ENCODE peak calls at places on chromosomes 2 and 18, in five cellular contexts. One of them, this sample, is unnamed.

GRCh38 chr18:7902399-7902839 is 335.3 kb downstream of the PTPRM start:
- DNase-seq in adrenal gland: no peak
- DNase-seq in fibroblast of lung: peak
- DNase-seq in effector memory CD4-positive, alpha-beta T cell: no peak
- DNase-seq in gastrocnemius medialis: peak
- DNase-seq in this sample: no peak

GRCh38 chr18:13477147-13477683 is 249.1 kb downstream of the FAM210A start:
- DNase-seq in adrenal gland: no peak
- DNase-seq in effector memory CD4-positive, alpha-beta T cell: no peak
- DNase-seq in gastrocnemius medialis: no peak
- DNase-seq in fibroblast of lung: no peak
- DNase-seq in this sample: no peak

GRCh38 chr2:174768557-174768956 is 4.3 kb upstream of the CHRNA1 start:
- DNase-seq in fibroblast of lung: no peak
- DNase-seq in effector memory CD4-positive, alpha-beta T cell: no peak
- DNase-seq in gastrocnemius medialis: no peak
- DNase-seq in adrenal gland: no peak
- DNase-seq in this sample: no peak

GRCh38 chr2:20216130-20217025 is 8.6 kb downstream of the SDC1 start:
- DNase-seq in effector memory CD4-positive, alpha-beta T cell: no peak
- DNase-seq in fibroblast of lung: no peak
- DNase-seq in gastrocnemius medialis: no peak
- DNase-seq in adrenal gland: no peak
- DNase-seq in this sample: no peak

GRCh38 chr2:9170458-9171130 is 36.0 kb upstream of the ASAP2 start:
- DNase-seq in effector memory CD4-positive, alpha-beta T cell: no peak
- DNase-seq in gastrocnemius medialis: no peak
- DNase-seq in adrenal gland: no peak
- DNase-seq in fibroblast of lung: no peak
- DNase-seq in this sample: no peak

GRCh38 chr2:108621087-108621559 is 86.9 kb downstream of the LIMS1 start:
- DNase-seq in adrenal gland: no peak
- DNase-seq in gastrocnemius medialis: no peak
- DNase-seq in effector memory CD4-positive, alpha-beta T cell: peak
- DNase-seq in fibroblast of lung: no peak
- DNase-seq in this sample: no peak

GRCh38 chr2:12416600-12416999 is 300.1 kb upstream of the TRIB2 start:
- DNase-seq in gastrocnemius medialis: no peak
- DNase-seq in effector memory CD4-positive, alpha-beta T cell: peak
- DNase-seq in fibroblast of lung: peak
- DNase-seq in adrenal gland: peak
- DNase-seq in this sample: peak

GRCh38 chr18:59300676-59301285 is 17.7 kb downstream of the CPLX4 start:
- DNase-seq in gastrocnemius medialis: no peak
- DNase-seq in adrenal gland: no peak
- DNase-seq in fibroblast of lung: no peak
- DNase-seq in effector memory CD4-positive, alpha-beta T cell: no peak
- DNase-seq in this sample: no peak

GRCh38 chr18:27762054-27762453 is 414.9 kb downstream of the CDH2 start:
- DNase-seq in adrenal gland: no peak
- DNase-seq in gastrocnemius medialis: no peak
- DNase-seq in effector memory CD4-positive, alpha-beta T cell: no peak
- DNase-seq in fibroblast of lung: no peak
- DNase-seq in this sample: no peak

GRCh38 chr2:235511187-235511661 is 17.4 kb downstream of the AGAP1 start:
- DNase-seq in adrenal gland: peak
- DNase-seq in fibroblast of lung: peak
- DNase-seq in gastrocnemius medialis: no peak
- DNase-seq in effector memory CD4-positive, alpha-beta T cell: no peak
- DNase-seq in this sample: no peak

GRCh38 chr18:29123706-29124530 is 947.0 kb upstream of the CDH2 start:
- DNase-seq in effector memory CD4-positive, alpha-beta T cell: no peak
- DNase-seq in fibroblast of lung: peak
- DNase-seq in adrenal gland: no peak
- DNase-seq in gastrocnemius medialis: no peak
- DNase-seq in this sample: no peak

GRCh38 chr2:74333175-74333574 is 10.0 kb downstream of the SLC4A5 start:
- DNase-seq in effector memory CD4-positive, alpha-beta T cell: no peak
- DNase-seq in adrenal gland: peak
- DNase-seq in gastrocnemius medialis: no peak
- DNase-seq in fibroblast of lung: peak
- DNase-seq in this sample: peak

DNA sequence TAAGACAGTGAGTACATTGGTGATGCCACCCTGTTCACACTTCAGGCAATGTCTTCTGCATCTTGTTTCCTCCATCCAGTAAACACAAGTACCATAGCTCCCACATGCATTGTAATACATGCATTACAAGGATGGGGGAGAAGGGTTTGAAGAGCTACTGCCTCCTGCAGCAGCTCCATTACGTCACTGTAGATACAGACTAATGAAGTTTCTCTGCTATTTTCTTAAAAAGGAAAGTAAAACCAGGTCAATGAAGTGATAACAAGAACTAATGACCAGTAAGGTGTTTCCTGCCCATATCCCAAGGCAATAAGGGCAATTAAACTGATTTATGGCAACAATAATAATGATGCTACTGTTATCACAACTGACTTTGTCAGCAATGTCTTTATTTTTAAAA is 18.2 kb upstream of the BBS5 start:
- DNase-seq in fibroblast of lung: no peak
- DNase-seq in effector memory CD4-positive, alpha-beta T cell: no peak
- DNase-seq in gastrocnemius medialis: no peak
- DNase-seq in adrenal gland: no peak
- DNase-seq in this sample: no peak
- H3K4me3 ChIP-seq in fibroblast of lung: no peak
- H3K4me3 ChIP-seq in effector memory CD4-positive, alpha-beta T cell: no peak
- H3K4me3 ChIP-seq in gastrocnemius medialis: no peak
- H3K4me3 ChIP-seq in adrenal gland: no peak
- H3K4me3 ChIP-seq in this sample: no peak

GRCh38 chr2:39515897-39516346 is 78.8 kb upstream of the MAP4K3 start:
- DNase-seq in effector memory CD4-positive, alpha-beta T cell: no peak
- DNase-seq in fibroblast of lung: no peak
- DNase-seq in gastrocnemius medialis: no peak
- DNase-seq in adrenal gland: no peak
- DNase-seq in this sample: no peak
- H3K4me3 ChIP-seq in effector memory CD4-positive, alpha-beta T cell: no peak
- H3K4me3 ChIP-seq in fibroblast of lung: no peak
- H3K4me3 ChIP-seq in gastrocnemius medialis: no peak
- H3K4me3 ChIP-seq in adrenal gland: no peak
- H3K4me3 ChIP-seq in this sample: no peak

DNA sequence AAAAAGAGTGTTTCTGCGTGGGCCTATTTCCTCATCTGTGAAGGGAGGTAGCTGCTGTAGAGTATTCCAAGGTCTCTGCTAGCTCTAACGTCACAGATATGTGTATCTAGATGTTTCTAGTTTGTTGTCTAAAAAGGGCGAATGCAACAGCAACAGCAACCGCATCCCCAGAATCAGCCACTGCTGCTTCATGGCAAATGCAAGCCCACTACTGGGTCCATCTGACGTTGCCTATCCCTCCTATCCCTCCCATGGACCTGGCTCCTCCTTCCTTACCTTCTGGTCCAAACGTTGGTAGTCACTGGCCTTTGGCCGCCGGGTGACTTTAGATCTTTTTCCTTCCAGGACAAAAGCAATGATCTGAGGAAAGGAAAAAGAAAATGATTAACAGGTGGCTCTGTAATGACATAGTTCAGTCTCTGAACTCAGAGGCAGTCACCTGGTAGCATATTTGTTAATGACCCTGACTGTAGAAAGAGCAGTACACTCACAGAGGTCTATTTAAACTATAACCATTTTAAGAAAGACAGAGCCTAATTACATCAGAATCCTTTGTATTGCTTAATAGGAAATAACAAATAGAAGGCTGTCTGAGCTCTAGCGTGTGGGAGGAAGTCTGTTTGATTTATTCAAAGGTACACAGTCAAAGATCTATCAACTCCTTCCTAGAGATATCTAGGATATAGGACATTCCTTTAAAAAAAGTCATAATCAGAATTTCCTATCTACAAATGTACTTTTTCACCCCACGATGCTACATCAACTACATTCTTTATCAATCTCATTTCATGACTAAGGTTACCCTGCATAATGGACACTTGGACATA is 2.9 kb downstream of the TGOLN2 start:
- DNase-seq in gastrocnemius medialis: no peak
- DNase-seq in adrenal gland: no peak
- DNase-seq in effector memory CD4-positive, alpha-beta T cell: no peak
- DNase-seq in fibroblast of lung: peak
- DNase-seq in this sample: no peak
- H3K4me3 ChIP-seq in gastrocnemius medialis: peak
- H3K4me3 ChIP-seq in adrenal gland: no peak
- H3K4me3 ChIP-seq in effector memory CD4-positive, alpha-beta T cell: peak
- H3K4me3 ChIP-seq in fibroblast of lung: peak
- H3K4me3 ChIP-seq in this sample: no peak

DNA sequence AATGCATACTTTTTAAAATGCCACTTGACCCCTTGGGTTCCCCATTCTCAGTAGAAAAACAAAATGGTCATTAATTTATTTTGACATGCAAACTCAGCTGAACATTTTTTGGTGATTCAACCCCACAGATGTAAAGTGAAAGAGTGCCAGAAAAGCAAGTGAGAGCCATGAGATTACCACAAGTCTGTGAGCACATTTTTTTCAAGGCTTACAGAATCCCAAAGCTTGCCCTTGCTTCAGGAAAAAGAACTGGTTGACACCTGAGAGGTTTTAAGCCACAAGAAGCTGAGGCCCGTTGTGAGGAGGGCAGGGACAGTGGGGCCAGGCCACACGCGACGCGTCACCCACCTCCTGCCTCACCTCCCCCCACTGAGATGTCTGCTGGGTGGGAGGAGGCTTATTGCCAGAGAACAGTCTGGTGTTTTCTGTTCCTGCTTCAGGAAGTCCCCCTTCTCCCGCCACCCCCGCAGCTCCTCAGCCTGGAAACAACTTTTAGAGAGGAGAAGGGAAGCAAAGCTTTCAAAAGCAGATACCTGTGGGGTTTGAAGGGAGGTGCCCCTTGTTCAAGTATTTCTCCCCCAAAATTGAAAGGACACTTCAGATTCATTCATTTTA is 70.5 kb upstream of the CYP1B1 start:
- DNase-seq in fibroblast of lung: peak
- DNase-seq in effector memory CD4-positive, alpha-beta T cell: no peak
- DNase-seq in adrenal gland: peak
- DNase-seq in gastrocnemius medialis: no peak
- DNase-seq in this sample: peak
- H3K4me3 ChIP-seq in fibroblast of lung: peak
- H3K4me3 ChIP-seq in effector memory CD4-positive, alpha-beta T cell: no peak
- H3K4me3 ChIP-seq in adrenal gland: no peak
- H3K4me3 ChIP-seq in gastrocnemius medialis: no peak
- H3K4me3 ChIP-seq in this sample: no peak

GRCh38 chr2:106091219-106091618 is 102.9 kb downstream of the UXS1 start:
- DNase-seq in fibroblast of lung: no peak
- DNase-seq in effector memory CD4-positive, alpha-beta T cell: no peak
- DNase-seq in gastrocnemius medialis: no peak
- DNase-seq in adrenal gland: no peak
- DNase-seq in this sample: no peak

GRCh38 chr2:106080955-106081354 is 113.1 kb downstream of the UXS1 start:
- DNase-seq in adrenal gland: no peak
- DNase-seq in effector memory CD4-positive, alpha-beta T cell: no peak
- DNase-seq in fibroblast of lung: no peak
- DNase-seq in gastrocnemius medialis: no peak
- DNase-seq in this sample: no peak

GRCh38 chr2:106089611-106090010 is 104.5 kb downstream of the UXS1 start:
- DNase-seq in adrenal gland: no peak
- DNase-seq in fibroblast of lung: no peak
- DNase-seq in gastrocnemius medialis: no peak
- DNase-seq in effector memory CD4-positive, alpha-beta T cell: no peak
- DNase-seq in this sample: no peak

GRCh38 chr2:106085441-106085911 is 108.6 kb downstream of the UXS1 start:
- DNase-seq in adrenal gland: no peak
- DNase-seq in fibroblast of lung: peak
- DNase-seq in gastrocnemius medialis: no peak
- DNase-seq in effector memory CD4-positive, alpha-beta T cell: no peak
- DNase-seq in this sample: peak
- H3K4me3 ChIP-seq in adrenal gland: no peak
- H3K4me3 ChIP-seq in fibroblast of lung: no peak
- H3K4me3 ChIP-seq in gastrocnemius medialis: no peak
- H3K4me3 ChIP-seq in effector memory CD4-positive, alpha-beta T cell: no peak
- H3K4me3 ChIP-seq in this sample: no peak

GRCh38 chr2:226031078-226031937 is 631.8 kb downstream of the NYAP2 start:
- DNase-seq in gastrocnemius medialis: peak
- DNase-seq in adrenal gland: peak
- DNase-seq in fibroblast of lung: peak
- DNase-seq in effector memory CD4-positive, alpha-beta T cell: no peak
- DNase-seq in this sample: peak

GRCh38 chr2:226031962-226032441 is 632.5 kb downstream of the NYAP2 start:
- DNase-seq in fibroblast of lung: peak
- DNase-seq in adrenal gland: no peak
- DNase-seq in gastrocnemius medialis: no peak
- DNase-seq in effector memory CD4-positive, alpha-beta T cell: no peak
- DNase-seq in this sample: peak

GRCh38 chr2:226030369-226031077 is 631.0 kb downstream of the NYAP2 start:
- DNase-seq in fibroblast of lung: peak
- DNase-seq in effector memory CD4-positive, alpha-beta T cell: no peak
- DNase-seq in gastrocnemius medialis: no peak
- DNase-seq in adrenal gland: no peak
- DNase-seq in this sample: no peak
- H3K4me3 ChIP-seq in fibroblast of lung: peak
- H3K4me3 ChIP-seq in effector memory CD4-positive, alpha-beta T cell: peak
- H3K4me3 ChIP-seq in gastrocnemius medialis: peak
- H3K4me3 ChIP-seq in adrenal gland: no peak
- H3K4me3 ChIP-seq in this sample: peak

GRCh38 chr2:172173307-172173706 is 70.6 kb upstream of the DLX2 start:
- DNase-seq in fibroblast of lung: no peak
- DNase-seq in adrenal gland: no peak
- DNase-seq in effector memory CD4-positive, alpha-beta T cell: no peak
- DNase-seq in gastrocnemius medialis: no peak
- DNase-seq in this sample: no peak
- H3K4me3 ChIP-seq in fibroblast of lung: no peak
- H3K4me3 ChIP-seq in adrenal gland: no peak
- H3K4me3 ChIP-seq in effector memory CD4-positive, alpha-beta T cell: peak
- H3K4me3 ChIP-seq in gastrocnemius medialis: no peak
- H3K4me3 ChIP-seq in this sample: no peak

DNA sequence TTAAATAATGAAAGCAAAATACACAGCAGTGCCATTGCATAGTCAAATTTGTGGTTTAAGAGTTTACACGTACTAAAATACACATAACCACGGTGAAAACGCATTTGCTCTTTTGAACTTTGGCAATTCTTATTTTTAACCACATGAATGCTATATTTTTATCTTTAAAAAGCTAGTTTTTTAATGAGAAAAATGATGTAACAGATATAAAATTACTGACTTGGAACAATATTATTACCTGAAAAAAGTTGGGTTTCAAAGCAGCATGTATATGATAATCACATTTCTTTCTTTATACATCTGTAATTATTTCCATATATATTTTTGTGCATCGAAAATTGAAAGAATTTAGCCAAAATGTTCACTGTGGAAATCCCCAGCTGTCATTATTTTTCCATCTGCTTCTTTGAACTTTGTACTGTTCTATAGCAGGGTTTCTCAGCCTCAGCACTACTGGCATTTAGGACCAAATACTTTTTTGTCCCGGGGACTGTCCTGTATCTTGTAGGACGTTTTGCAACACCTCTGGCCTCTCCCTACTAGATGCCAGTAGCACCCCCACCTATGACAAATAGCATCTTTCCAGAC is 75.9 kb upstream of the CAB39 start:
- DNase-seq in adrenal gland: no peak
- DNase-seq in gastrocnemius medialis: no peak
- DNase-seq in effector memory CD4-positive, alpha-beta T cell: no peak
- DNase-seq in fibroblast of lung: no peak
- DNase-seq in this sample: no peak
- H3K4me3 ChIP-seq in adrenal gland: no peak
- H3K4me3 ChIP-seq in gastrocnemius medialis: no peak
- H3K4me3 ChIP-seq in effector memory CD4-positive, alpha-beta T cell: no peak
- H3K4me3 ChIP-seq in fibroblast of lung: no peak
- H3K4me3 ChIP-seq in this sample: no peak